ENCODE peak calls at places on chromosomes 7 and 10, in eight cellular contexts. C is HCT116, F is neural crest cell, P is AG09319, O is fibroblast of pulmonary artery, T is mesothelial cell of epicardium, A is uterus, J is upper lobe of right lung. L is an unnamed sample.

GRCh38 chr7:154409703-154410311 is 357.6 kb downstream of the DPP6 start:
- DNase-seq in C (no peak), F (peak; percentile 51), P (no peak), O (peak; percentile 11), T (no peak), A (peak; percentile 28), J (no peak), L (peak; percentile 12)

GRCh38 chr7:124364283-124364682 is 331.4 kb upstream of the TMEM229A start:
- DNase-seq in C (no peak), F (no peak), P (no peak), O (no peak), T (no peak), A (no peak), J (no peak), L (no peak)

GRCh38 chr10:69048103-69048502 is 39.8 kb upstream of the SRGN start:
- DNase-seq in C (no peak), F (no peak), P (no peak), O (no peak), T (no peak), A (no peak), J (peak; percentile 78), L (peak; percentile 53)

GRCh38 chr10:117163061-117163953 is 25.2 kb upstream of the VAX1 start:
- DNase-seq in C (no peak), F (peak; percentile 20), P (no peak), O (no peak), T (no peak), A (no peak), J (no peak), L (no peak)

GRCh38 chr10:14263041-14263440 is 67.7 kb downstream of the FRMD4A start:
- DNase-seq in C (no peak), F (no peak), P (no peak), O (no peak), T (no peak), A (no peak), J (no peak), L (no peak)

GRCh38 chr7:141462958-141463357 is 88.3 kb upstream of the AGK start:
- DNase-seq in C (no peak), F (no peak), P (no peak), O (no peak), T (no peak), A (no peak), J (no peak), L (no peak)

GRCh38 chr7:111858331-111858730 is 296.0 kb upstream of the IMMP2L start:
- DNase-seq in C (no peak), F (no peak), P (no peak), O (no peak), T (no peak), A (no peak), J (no peak), L (no peak)

GRCh38 chr10:119025776-119026175 is 3.7 kb upstream of the NANOS1 start:
- DNase-seq in C (no peak), F (no peak), P (no peak), O (no peak), T (no peak), A (no peak), J (no peak), L (no peak)

GRCh38 chr10:12768156-12768731 is 233.3 kb downstream of the CCDC3 start:
- DNase-seq in C (no peak), F (no peak), P (no peak), O (peak; percentile 21), T (no peak), A (no peak), J (no peak), L (peak; percentile 62)

GRCh38 chr10:3220853-3221252 is 48.3 kb upstream of the PITRM1 start:
- DNase-seq in C (no peak), F (no peak), P (no peak), O (peak; percentile 49), T (no peak), A (no peak), J (no peak), L (peak; percentile 69)

GRCh38 chr10:32077896-32078295 is 21.7 kb upstream of the KIF5B start:
- DNase-seq in C (no peak), F (no peak), P (no peak), O (peak; percentile 63), T (no peak), A (peak; percentile 28), J (no peak), L (peak; percentile 44)

GRCh38 chr10:88831709-88832108 is 19.9 kb downstream of the ANKRD22 start:
- DNase-seq in C (no peak), F (no peak), P (no peak), O (no peak), T (no peak), A (no peak), J (no peak), L (no peak)

GRCh38 chr7:124718032-124718766 is 47.4 kb downstream of the GPR37 start:
- DNase-seq in C (no peak), F (no peak), P (no peak), O (no peak), T (no peak), A (no peak), J (no peak), L (peak; percentile 78)

GRCh38 chr10:102780246-102780645 is 36.5 kb downstream of the WBP1L start:
- DNase-seq in C (no peak), F (no peak), P (no peak), O (peak; percentile 77), T (no peak), A (no peak), J (no peak), L (peak; percentile 74)

GRCh38 chr7:99324966-99325596 is 617 bp upstream of the ARPC1A start:
- DNase-seq in C (no peak), F (no peak), P (no peak), O (no peak), T (no peak), A (no peak), J (no peak), L (no peak)

GRCh38 chr7:1889556-1890181 is 219.6 kb downstream of the ELFN1 start:
- DNase-seq in C (no peak), F (no peak), P (no peak), O (peak; percentile 50), T (no peak), A (no peak), J (no peak), L (peak; percentile 89)

GRCh38 chr7:36264123-36264916 is 111.3 kb downstream of the EEPD1 start:
- DNase-seq in C (no peak), F (no peak), P (no peak), O (no peak), T (no peak), A (no peak), J (peak; percentile 74), L (no peak)

GRCh38 chr10:21172774-21173432 is 275.8 kb upstream of the NEBL start:
- DNase-seq in C (no peak), F (peak; percentile 22), P (no peak), O (no peak), T (no peak), A (no peak), J (peak; percentile 71), L (peak; percentile 43)

GRCh38 chr7:99379043-99379577 is 4.6 kb downstream of the ARPC1B start:
- DNase-seq in C (no peak), F (no peak), P (peak; percentile 95), O (peak; percentile 96), T (no peak), A (peak; percentile 77), J (no peak), L (peak; percentile 90)

DNA sequence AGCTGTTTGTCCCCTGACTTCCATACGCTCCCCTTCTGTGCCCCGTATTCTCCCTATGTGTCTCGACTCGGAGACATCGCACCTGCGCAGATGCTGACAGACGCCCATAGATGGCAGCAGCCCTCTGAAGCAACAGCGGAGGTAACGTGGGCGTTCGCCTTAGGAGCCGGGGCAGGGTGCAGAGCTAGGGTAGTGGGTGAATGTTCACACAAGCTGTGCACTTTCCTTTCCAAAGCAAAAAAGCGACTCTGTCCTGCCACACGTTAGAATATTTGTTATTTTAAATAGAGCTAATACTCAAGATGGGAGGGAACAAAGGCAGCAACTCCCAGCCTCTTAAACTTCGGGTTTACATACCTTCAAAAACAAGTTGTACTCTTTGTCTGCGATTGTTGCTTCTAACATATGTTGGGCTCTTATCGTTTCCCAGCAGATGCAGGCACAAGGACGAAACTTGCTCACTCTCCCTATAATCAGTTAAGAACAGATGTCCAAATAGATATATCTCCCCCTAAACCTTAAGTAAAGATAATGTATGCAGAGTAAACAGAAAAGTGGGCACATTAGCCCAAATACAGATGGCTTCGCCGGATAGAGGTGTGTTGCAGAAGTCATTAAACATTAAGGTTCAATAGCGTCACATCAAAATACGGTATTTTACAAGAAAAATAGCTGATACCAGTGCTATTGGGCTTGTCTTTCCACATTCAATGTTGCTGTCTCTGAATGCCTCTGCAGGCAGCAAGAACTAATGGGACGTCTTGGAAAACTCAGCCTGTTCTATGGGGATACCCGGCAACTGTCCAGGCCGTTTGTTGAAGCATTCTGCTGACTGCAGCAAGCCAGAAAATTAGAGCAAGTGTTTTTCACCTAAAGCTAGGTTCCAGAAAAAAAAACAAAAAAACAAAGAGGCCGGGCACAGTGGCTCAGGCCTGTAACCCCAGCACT is 340.3 kb upstream of the PRKCQ start:
- DNase-seq in C (peak; percentile 23), F (peak; percentile 54), P (no peak), O (peak; percentile 60), T (no peak), A (peak; percentile 56), J (peak; percentile 91), L (peak; percentile 39)
- TF ChIP-seq CTCF in C (peak; percentile 70), F (peak; percentile 71), P (peak; percentile 41), O (peak; percentile 76), T (no peak), A (peak; percentile 64), J (peak; percentile 64), L (peak; percentile 65)

GRCh38 chr7:26399309-26399610 is 107.6 kb downstream of the SNX10 start:
- DNase-seq in C (no peak), F (peak; percentile 24), P (no peak), O (peak; percentile 22), T (no peak), A (peak; percentile 22), J (no peak), L (no peak)
- TF ChIP-seq CTCF in C (peak; percentile 42), F (peak; percentile 40), P (no peak), O (peak; percentile 24), T (no peak), A (peak; percentile 29), J (peak; percentile 49), L (peak; percentile 16)

GRCh38 chr7:91266067-91266930 is 2.1 kb downstream of the FZD1 start:
- DNase-seq in C (no peak), F (no peak), P (no peak), O (no peak), T (no peak), A (peak; percentile 24), J (peak; percentile 67), L (no peak)
- TF ChIP-seq CTCF in C (no peak), F (no peak), P (no peak), O (no peak), T (no peak), A (no peak), J (no peak), L (no peak)

DNA sequence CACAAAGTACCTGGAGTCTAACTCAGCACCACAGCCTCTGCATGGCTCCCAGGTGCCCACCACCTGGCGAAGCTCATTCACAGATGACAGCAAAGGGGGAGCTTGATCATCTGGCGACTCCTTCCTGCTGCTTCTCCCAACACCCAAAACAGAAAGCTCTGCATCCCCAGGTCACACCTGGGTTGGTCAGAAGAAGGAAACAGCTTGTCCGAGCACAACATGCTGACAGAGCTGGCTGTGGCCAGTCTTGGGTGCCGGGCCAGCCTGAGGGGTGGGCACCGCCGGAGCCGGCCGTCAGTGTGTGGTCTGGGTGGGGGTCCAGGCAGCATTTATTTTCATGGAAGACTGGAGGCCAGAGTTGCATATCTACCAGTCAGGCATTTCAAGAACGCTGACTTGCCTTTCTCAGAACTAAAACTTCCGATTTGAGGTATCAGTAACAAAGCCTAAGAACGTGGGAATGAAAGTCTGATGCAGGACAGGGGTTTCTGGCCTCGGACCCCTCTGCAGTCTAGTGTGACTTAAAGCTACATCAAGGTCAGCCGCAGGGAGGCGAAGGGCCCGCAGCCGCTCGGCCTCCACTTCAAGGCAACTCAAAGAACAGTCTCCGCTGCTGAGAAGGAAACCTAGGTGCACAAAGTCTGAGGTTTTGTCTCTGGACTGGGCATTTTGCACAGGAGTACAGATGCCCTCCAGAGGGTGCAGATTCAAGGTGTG is 109.6 kb downstream of the CYTH3 start:
- DNase-seq in C (no peak), F (no peak), P (no peak), O (no peak), T (no peak), A (no peak), J (peak; percentile 52), L (no peak)
- TF ChIP-seq CTCF in C (no peak), F (no peak), P (no peak), O (no peak), T (no peak), A (no peak), J (no peak), L (no peak)

L was measured in choroid plexus epithelial cell.